ENCODE peak calls at places on chromosomes 7 and 10, in four cellular contexts. D is heart left ventricle, K is neural crest cell, Y is AG09319. B is an unnamed sample.

GRCh38 chr10:28800144-28800543 is 122.8 kb downstream of the BAMBI start:
- DNase-seq in Y (peak; percentile 16), D (no peak), K (no peak), B (no peak)

GRCh38 chr10:115772606-115773005 is 500.4 kb downstream of the GFRA1 start:
- DNase-seq in K (no peak), D (no peak), Y (peak; percentile 15), B (peak; percentile 83)

GRCh38 chr10:712575-712974 is 23.1 kb upstream of the DIP2C start:
- DNase-seq in Y (no peak), D (no peak), K (no peak), B (no peak)

GRCh38 chr10:10131984-10132383 is 885.7 kb upstream of the CELF2 start:
- DNase-seq in Y (no peak), K (no peak), D (no peak), B (no peak)

GRCh38 chr7:155543011-155543881 is 3.1 kb downstream of the CNPY1 start:
- DNase-seq in D (no peak), K (no peak), Y (no peak), B (no peak)

GRCh38 chr10:34104829-34105572 is 710.1 kb downstream of the PARD3 start:
- DNase-seq in D (no peak), Y (peak; percentile 70), K (no peak), B (no peak)

GRCh38 chr10:11631890-11632587 is 20.6 kb upstream of the USP6NL start:
- DNase-seq in K (no peak), D (no peak), Y (no peak), B (no peak)

GRCh38 chr10:78337016-78337415 is 303.4 kb downstream of the RPS24 start:
- DNase-seq in K (no peak), D (no peak), Y (no peak), B (no peak)

GRCh38 chr7:132141109-132141508 is 435.2 kb downstream of the PLXNA4 start:
- DNase-seq in Y (no peak), K (no peak), D (no peak), B (no peak)

GRCh38 chr7:134513169-134513752 is 14.1 kb upstream of the AKR1B10 start:
- DNase-seq in K (peak; percentile 32), D (no peak), Y (no peak), B (no peak)

GRCh38 chr10:107576746-107577145 is 412.2 kb upstream of the SORCS1 start:
- DNase-seq in K (no peak), Y (no peak), D (no peak), B (peak; percentile 76)

GRCh38 chr10:12251581-12251980 is 55.6 kb downstream of the CDC123 start:
- DNase-seq in D (no peak), Y (no peak), K (no peak), B (no peak)

GRCh38 chr7:51356849-51357516 is 40.4 kb upstream of the COBL start:
- DNase-seq in D (no peak), Y (no peak), K (no peak), B (no peak)

GRCh38 chr7:12570148-12570528 is 382 bp upstream of the SCIN start:
- DNase-seq in D (no peak), Y (no peak), K (no peak), B (peak; percentile 72)

GRCh38 chr7:121404348-121404747 is 8.2 kb upstream of the FAM3C start:
- DNase-seq in Y (no peak), K (no peak), D (no peak), B (no peak)

GRCh38 chr10:3784510-3785250 is at the start of gene KLF6:
- DNase-seq in K (peak; percentile 39), Y (no peak), D (peak; percentile 62), B (no peak)

GRCh38 chr7:83655951-83656556 is 7.1 kb upstream of the SEMA3E start:
- DNase-seq in Y (peak; percentile 38), K (peak; percentile 40), D (no peak), B (peak; percentile 14)
- TF ChIP-seq CTCF in Y (peak; percentile 93), K (peak; percentile 91), D (peak; percentile 46), B (peak; percentile 97)

DNA sequence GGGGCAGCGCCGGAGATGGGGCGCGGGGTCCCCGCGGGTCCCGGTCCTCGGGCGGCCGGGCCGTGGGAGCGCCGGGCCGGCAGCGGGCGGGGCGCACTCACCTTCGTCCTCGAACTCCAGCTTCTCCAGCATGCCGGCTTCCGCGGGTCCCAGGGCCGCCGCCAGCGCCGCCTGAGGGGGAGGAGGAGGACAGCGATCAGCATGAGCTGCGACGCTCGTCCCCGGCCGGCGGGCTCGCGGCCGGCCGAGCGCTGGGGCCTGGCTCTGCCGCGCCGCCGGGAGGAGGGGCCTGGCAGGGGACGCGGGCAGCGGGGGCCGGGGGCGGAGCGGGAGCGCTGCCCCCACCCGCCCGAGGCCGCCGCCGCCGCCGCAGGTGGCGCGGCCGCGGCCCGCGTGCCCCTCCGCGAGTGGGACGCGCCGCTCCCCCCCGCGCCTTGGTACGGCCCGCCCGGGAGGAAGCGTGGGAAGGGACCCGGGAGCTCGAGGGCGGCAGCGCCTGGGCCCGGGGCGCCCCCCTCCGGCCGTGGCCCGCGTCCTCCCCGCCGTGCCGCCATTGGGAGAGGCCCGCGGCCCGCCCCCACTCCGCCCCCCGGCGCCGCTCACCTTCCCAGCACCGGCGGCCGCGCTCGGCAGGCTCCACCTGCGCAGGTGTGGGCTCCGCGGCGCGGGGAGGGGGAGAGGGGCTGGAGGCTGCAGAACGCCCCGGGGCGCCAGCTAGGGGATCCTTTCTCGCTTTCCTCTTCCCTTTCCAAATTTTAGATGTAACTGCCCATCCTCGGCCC is 112.5 kb upstream of the RHEB start:
- DNase-seq in D (peak; percentile 90), Y (peak; percentile 42), K (peak; percentile 67), B (no peak)
- TF ChIP-seq CTCF in D (peak; percentile 59), Y (peak; percentile 14), K (peak; percentile 36), B (peak; percentile 19)

DNA sequence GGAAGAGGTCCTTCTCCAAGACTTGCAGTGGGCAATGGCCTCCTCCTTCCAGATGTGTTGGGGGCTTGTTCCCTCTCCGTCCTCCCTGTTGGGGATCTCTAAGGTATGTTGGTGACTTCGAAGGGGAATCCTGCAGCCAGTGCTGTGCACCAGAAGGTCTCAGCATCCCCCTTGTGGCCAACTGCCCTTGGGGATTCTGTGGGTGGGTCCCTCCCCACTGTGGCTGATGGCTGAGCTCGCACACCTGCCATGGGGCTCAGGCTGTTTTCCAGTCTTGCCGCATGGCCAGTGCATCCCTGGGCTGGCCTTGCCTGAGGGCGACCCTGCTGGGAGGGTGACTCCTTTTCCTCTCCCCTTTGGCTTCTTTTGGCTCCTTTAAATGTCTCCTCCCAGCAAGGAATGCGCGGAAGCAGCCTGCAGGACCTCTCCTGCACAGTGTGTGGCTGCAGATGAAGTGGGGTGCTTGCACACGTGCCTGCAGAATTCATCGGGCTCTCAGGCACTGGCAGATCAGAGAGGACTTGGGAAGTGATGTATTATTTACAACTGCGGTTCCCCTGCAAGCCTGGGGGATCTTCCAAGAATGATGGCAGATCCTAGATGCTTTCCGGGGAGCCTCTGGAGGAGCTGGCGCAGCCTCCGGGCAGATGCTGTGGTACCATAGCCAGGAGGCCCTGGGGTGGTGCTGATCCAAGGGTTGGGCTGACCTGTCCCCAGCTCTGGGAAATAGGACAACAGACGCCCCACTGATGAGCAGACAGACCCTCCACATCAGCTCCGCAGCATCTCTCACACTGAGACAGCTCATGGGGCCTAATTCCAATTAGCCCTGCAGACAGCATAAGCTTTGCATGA is 410.0 kb downstream of the TCERG1L start:
- DNase-seq in K (no peak), D (no peak), Y (no peak), B (no peak)
- TF ChIP-seq CTCF in K (no peak), D (no peak), Y (no peak), B (no peak)

GRCh38 chr10:71693377-71693776 is 26.2 kb downstream of the C10orf105 start:
- DNase-seq in K (no peak), Y (no peak), D (no peak), B (no peak)
- TF ChIP-seq CTCF in K (no peak), Y (no peak), D (no peak), B (no peak)

DNA sequence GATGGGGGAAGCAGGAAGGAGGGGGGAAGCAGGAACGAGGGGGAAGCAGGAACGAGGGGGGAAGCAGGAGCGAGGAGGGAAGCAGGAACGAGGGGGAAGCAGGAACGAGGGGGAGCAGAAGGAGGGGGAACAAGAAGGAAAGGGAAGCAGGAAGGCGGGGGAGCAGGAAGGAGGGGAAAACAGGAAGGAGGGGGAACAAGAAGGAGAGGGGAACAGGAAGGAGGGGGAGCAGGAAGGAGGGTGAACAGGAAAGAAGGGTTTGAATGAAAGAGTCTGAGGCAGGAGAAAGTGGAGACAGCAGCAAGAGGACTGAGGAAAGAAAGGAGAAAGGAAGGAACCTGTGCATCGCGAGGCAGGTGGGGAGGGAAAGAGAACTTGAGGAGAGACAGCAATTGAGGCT is 256.6 kb downstream of the PTEN start:
- DNase-seq in Y (no peak), K (no peak), D (no peak), B (no peak)
- TF ChIP-seq CTCF in Y (no peak), K (no peak), D (no peak), B (no peak)

GRCh38 chr10:94238006-94238617 is 124.6 kb downstream of the NOC3L start:
- DNase-seq in Y (no peak), K (no peak), D (no peak), B (no peak)

GRCh38 chr10:94230134-94230785 is 132.5 kb downstream of the NOC3L start:
- DNase-seq in K (no peak), D (no peak), Y (no peak), B (no peak)

GRCh38 chr10:94235470-94235869 is 127.3 kb downstream of the NOC3L start:
- DNase-seq in K (no peak), Y (no peak), D (no peak), B (no peak)

GRCh38 chr10:94232711-94233383 is 129.9 kb downstream of the NOC3L start:
- DNase-seq in K (no peak), D (no peak), Y (no peak), B (no peak)
- TF ChIP-seq CTCF in K (no peak), D (no peak), Y (no peak), B (no peak)

DNA sequence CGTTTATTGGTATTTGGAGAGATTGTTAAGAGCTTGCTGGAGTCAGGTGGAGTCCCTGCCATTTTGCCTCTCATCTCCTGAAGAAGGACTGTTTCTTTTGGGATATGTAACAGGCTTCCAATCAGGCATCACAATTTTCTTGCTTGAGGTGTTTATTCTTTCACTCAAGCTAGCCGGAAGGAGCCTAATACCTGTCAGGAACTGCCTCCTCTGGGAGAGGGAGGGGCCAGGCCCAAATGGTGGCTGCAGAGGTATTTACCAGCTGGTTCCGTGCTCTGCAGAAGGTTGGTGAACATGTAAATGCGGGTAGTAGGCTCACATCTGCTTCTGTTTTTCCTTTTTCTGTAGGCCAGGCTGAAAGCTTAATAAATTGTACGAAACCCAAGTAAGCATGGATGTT is 114.0 kb downstream of the TCF7L2 start:
- DNase-seq in D (no peak), Y (no peak), K (no peak), B (no peak)
- TF ChIP-seq CTCF in D (no peak), Y (no peak), K (no peak), B (no peak)